ENCODE peak calls at places on chromosomes 11 and 22, in ten cellular contexts. P is SJSA1, G is adipocyte, F is psoas muscle, Y is lung, X is Panc1, K is colonic mucosa, E is cardiac muscle cell, S is endodermal cell, L is fibroblast of lung. Z is an unnamed sample. For H3K9me3 and H3K4me1, the result is how much of the 10 kb centered on the place peaks cover.

GRCh38 chr11:69703711-69704507 is at the start of gene FGF19:
- DNase-seq in L (no peak), Y (no peak), P (peak), X (no peak), K (no peak), E (no peak), S (peak), G (peak), F (no peak), Z (no peak)

GRCh38 chr22:42138972-42139371 is 8.4 kb upstream of the CYP2D6 start:
- DNase-seq in P (no peak), K (no peak), L (no peak), F (no peak), Y (no peak), S (no peak), E (no peak), G (no peak), X (no peak), Z (no peak)

GRCh38 chr11:132408877-132409276 is 1038.5 kb downstream of the NTM start:
- DNase-seq in K (no peak), F (no peak), E (no peak), S (no peak), L (no peak), P (no peak), G (no peak), Y (no peak), X (no peak), Z (no peak)

GRCh38 chr11:553949-554398 is 6.6 kb downstream of the LMNTD2 start:
- DNase-seq in E (no peak), Y (no peak), S (no peak), K (no peak), L (no peak), F (no peak), P (no peak), X (no peak), G (no peak), Z (no peak)

GRCh38 chr22:31639640-31640039 is 22.4 kb downstream of the PISD start:
- DNase-seq in F (no peak), G (no peak), P (no peak), K (no peak), X (no peak), S (no peak), E (no peak), L (no peak), Y (no peak), Z (no peak)

GRCh38 chr22:38698407-38699094 is 2.2 kb downstream of the JOSD1 start:
- DNase-seq in F (no peak), E (no peak), G (no peak), K (no peak), Y (no peak), S (no peak), L (no peak), P (no peak), X (no peak), Z (no peak)

GRCh38 chr11:65530157-65530496 is 5.2 kb downstream of the SCYL1 start:
- DNase-seq in L (no peak), G (no peak), P (peak), Y (no peak), E (no peak), K (no peak), X (no peak), S (peak), F (no peak), Z (no peak)

GRCh38 chr11:19080579-19080993 is 20.1 kb upstream of the MRGPRX2 start:
- DNase-seq in E (peak), S (no peak), L (peak), Y (peak), K (no peak), G (no peak), P (no peak), X (no peak), F (peak), Z (no peak)

GRCh38 chr11:6194065-6194581 is 4.9 kb upstream of the OR52W1 start:
- DNase-seq in K (no peak), X (no peak), Y (no peak), F (no peak), P (no peak), S (no peak), G (no peak), E (no peak), L (no peak), Z (no peak)

GRCh38 chr11:2886191-2886894 is 768 bp upstream of the CDKN1C start:
- DNase-seq in P (no peak), L (peak), E (peak), S (peak), X (no peak), F (peak), K (no peak), Y (no peak), G (no peak), Z (no peak)

GRCh38 chr11:96187779-96188624 is 155.0 kb downstream of the MAML2 start:
- DNase-seq in L (peak), G (peak), X (no peak), K (no peak), E (no peak), Y (no peak), P (peak), F (peak), S (no peak), Z (no peak)

GRCh38 chr22:38850941-38851849 is 7.4 kb upstream of the NPTXR start:
- DNase-seq in K (no peak), Y (no peak), S (no peak), P (no peak), E (no peak), G (peak), X (no peak), F (no peak), L (peak), Z (no peak)

GRCh38 chr11:44566559-44566949 is 1.1 kb downstream of the CD82 start:
- DNase-seq in F (no peak), E (no peak), P (no peak), K (no peak), Y (no peak), S (peak), L (no peak), G (no peak), X (no peak), Z (no peak)

DNA sequence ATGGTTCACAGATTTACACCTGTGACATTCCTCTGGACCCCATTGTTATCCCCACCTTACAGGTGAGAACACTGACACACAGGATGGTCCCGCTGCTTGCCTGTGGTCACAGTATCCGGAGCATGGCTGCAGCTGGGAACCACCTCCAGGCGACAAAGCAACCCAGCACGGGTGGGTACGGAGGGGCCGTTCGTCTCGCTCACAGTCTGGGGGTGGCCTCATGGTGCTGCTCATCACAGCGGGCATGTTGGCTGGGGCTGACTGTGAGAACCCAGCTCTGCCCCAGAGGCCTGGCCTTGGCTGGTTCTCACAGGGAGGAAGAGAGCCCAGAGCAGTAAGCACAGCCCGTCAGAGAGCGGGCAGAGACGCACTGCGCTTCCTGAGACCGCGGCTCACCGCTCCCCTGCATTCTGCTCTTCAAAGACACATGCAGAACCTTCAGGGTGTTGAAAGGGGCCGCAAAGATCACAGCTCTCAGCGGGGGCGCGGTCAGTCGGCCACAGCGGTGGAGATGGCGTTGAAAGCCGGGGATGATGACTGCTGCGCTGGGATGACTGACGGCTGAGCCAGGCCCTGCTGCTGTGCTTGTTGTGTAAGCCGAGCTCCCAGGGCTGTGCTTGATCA is 423.0 kb downstream of the BRD1 start:
- DNase-seq in E (peak), X (no peak), F (no peak), G (no peak), P (peak), K (peak), S (peak), L (no peak), Y (no peak), Z (peak)
- H3K9me3 ChIP-seq in E (under half), X (under half), F (under half), G (under half), P (under half), K (under half), S (under half), L (under half), Y (under half), Z (under half)

GRCh38 chr11:119363874-119364590 is 17.5 kb downstream of the USP2 start:
- DNase-seq in P (no peak), X (no peak), Y (no peak), F (peak), K (peak), E (peak), L (no peak), S (peak), G (peak), Z (no peak)

GRCh38 chr11:119361056-119361787 is 14.7 kb upstream of the MFRP start:
- DNase-seq in X (peak), K (no peak), L (peak), G (peak), F (peak), S (peak), E (peak), P (no peak), Y (peak), Z (no peak)

GRCh38 chr11:119361961-119362725 is 15.6 kb upstream of the MFRP start:
- DNase-seq in F (no peak), E (no peak), Y (no peak), X (no peak), S (peak), P (no peak), L (no peak), G (no peak), K (no peak), Z (no peak)

GRCh38 chr11:119363081-119363861 is 16.8 kb upstream of the MFRP start:
- DNase-seq in L (no peak), K (no peak), P (no peak), G (no peak), E (no peak), Y (no peak), X (no peak), F (no peak), S (peak), Z (no peak)

GRCh38 chr11:119362741-119363080 is 16.2 kb upstream of the MFRP start:
- DNase-seq in P (no peak), G (no peak), Y (no peak), X (no peak), F (no peak), E (no peak), L (no peak), K (no peak), S (peak), Z (no peak)
- H3K4me1 ChIP-seq in P (under half), G (under half), Y (under half), X (under half), F (half or more), E (under half), L (under half), K (under half), S (under half), Z (under half)

GRCh38 chr11:103295704-103296103 is 186.5 kb downstream of the DYNC2H1 start:
- DNase-seq in S (no peak), X (no peak), F (no peak), P (no peak), E (no peak), G (no peak), L (peak), Y (no peak), K (no peak), Z (no peak)
- H3K9me3 ChIP-seq in S (under half), X (under half), F (under half), P (under half), E (under half), G (under half), L (under half), Y (under half), K (under half), Z (half or more)

GRCh38 chr22:22952531-22953295 is 65.1 kb downstream of the IGLL5 start:
- DNase-seq in E (no peak), K (no peak), F (no peak), Y (no peak), X (no peak), S (no peak), P (no peak), G (no peak), L (no peak), Z (peak)

GRCh38 chr22:22949953-22950352 is 62.3 kb downstream of the IGLL5 start:
- DNase-seq in G (no peak), S (no peak), X (no peak), Y (no peak), L (no peak), E (no peak), F (no peak), K (no peak), P (no peak), Z (no peak)

GRCh38 chr22:22951035-22951434 is 63.4 kb downstream of the IGLL5 start:
- DNase-seq in S (no peak), P (no peak), X (no peak), F (no peak), Y (no peak), L (no peak), E (no peak), K (no peak), G (no peak), Z (peak)

GRCh38 chr22:22945195-22945594 is 57.6 kb downstream of the IGLL5 start:
- DNase-seq in E (no peak), Y (no peak), P (peak), K (peak), X (no peak), L (no peak), G (no peak), F (no peak), S (no peak), Z (peak)

DNA sequence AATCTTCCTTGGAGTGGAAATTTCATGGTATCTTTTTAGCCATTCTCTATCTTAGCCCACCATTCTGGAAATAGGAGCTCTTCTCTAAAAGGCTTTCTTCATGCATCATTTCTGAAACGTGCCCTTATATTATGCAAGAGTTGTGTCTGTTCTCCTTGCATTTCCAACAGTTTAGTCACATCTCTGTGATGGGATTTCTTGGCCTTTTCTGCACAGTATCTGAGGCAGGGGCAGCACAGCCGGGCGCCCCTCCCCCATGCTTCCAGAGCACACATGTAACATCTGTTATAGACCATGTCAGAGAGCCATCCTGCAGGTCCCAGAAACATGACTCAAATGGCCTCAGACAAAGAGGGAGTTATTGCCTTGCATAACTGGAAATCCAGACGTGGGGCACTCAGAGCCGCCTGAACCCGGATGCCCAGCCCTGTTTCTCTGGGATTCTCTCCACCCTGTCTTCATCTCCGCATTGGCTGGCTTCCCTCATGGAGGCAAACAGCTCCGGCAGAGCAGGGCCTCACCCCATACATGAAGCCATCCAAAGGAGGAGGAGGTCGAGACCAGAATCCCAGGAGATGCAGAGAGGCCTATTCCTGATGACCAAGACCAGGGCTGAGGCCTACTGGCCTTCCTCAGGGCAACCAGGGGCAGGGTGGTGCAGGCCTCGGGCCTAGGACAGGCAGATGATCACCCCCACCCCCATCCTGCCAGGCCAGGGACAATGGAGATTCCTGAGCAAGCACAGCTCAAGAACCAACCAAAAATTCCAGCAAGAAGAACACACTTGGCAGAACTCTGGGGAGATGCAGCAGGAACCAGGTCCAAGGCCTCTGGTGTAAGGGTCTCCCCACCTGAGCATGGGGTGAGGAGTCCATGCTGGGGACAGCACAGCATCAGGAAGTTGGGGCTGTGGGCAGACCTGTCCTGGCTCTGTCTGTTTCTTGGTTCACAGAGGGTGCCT is 61.3 kb downstream of the IGLL5 start:
- DNase-seq in L (peak), P (no peak), S (peak), F (no peak), K (no peak), X (no peak), E (no peak), G (peak), Y (no peak), Z (peak)
- H3K4me1 ChIP-seq in L (under half), P (under half), S (under half), F (under half), K (under half), X (under half), E (under half), G (under half), Y (under half), Z (under half)

DNA sequence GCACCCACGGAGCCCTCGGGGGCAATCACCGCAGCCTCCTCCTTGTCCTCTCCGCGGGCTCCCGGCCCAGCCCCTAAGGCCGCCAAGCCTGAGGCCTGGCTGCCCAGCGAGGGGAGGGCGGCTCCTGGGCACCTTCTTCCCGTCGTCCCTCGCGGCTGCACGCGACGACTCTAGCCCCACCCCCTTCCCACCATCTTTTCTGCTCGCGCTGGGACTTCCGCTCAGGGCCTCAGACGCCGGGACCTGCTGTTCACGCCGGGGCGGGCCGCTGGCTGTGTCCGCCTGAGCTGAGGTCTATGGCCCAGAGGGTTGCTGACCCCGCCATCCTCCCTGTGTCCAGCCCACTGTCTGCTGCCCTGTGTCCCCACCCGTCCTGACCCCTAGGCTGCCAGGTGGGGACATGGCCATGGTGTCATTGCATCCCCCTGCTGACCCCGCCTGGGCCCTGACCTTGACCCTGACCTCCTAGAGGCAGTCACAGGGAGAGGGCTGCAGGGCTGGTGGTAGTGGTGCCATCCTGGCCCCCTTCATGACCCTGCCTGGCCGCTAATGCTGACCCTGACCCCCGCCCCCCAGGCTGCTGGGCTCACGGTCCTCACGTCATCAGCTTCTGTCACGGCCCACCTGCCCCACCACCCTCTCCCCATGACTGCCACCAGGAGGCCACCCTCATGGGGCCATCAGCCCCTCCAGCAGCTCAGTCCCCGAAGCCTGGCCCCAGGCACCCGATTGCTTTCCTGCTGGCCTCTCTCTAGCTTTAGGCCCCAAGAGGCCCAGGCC is 286.0 kb downstream of the BRD1 start:
- DNase-seq in P (no peak), L (no peak), Y (no peak), E (no peak), F (no peak), K (no peak), X (no peak), G (no peak), S (peak), Z (no peak)
- H3K9me3 ChIP-seq in P (under half), L (under half), Y (under half), E (under half), F (under half), K (under half), X (under half), G (under half), S (under half), Z (under half)

GRCh38 chr11:16881074-16881709 is 133.0 kb downstream of the PLEKHA7 start:
- DNase-seq in K (no peak), G (peak), L (peak), Y (peak), X (no peak), S (peak), F (peak), E (peak), P (no peak), Z (peak)
- H3K4me1 ChIP-seq in K (under half), G (under half), L (under half), Y (under half), X (under half), S (under half), F (under half), E (half or more), P (under half), Z (half or more)

GRCh38 chr11:92008249-92008648 is 216.4 kb upstream of the FAT3 start:
- DNase-seq in X (no peak), E (no peak), Y (no peak), P (no peak), L (no peak), F (no peak), G (no peak), K (no peak), S (no peak), Z (no peak)

GRCh38 chr11:91997178-91997577 is 227.4 kb upstream of the FAT3 start:
- DNase-seq in P (no peak), F (no peak), E (no peak), S (no peak), Y (no peak), L (no peak), X (no peak), G (no peak), K (no peak), Z (no peak)

GRCh38 chr11:91998466-91998865 is 226.2 kb upstream of the FAT3 start:
- DNase-seq in L (no peak), K (no peak), G (no peak), Y (no peak), F (no peak), S (no peak), P (no peak), E (no peak), X (no peak), Z (no peak)

DNA sequence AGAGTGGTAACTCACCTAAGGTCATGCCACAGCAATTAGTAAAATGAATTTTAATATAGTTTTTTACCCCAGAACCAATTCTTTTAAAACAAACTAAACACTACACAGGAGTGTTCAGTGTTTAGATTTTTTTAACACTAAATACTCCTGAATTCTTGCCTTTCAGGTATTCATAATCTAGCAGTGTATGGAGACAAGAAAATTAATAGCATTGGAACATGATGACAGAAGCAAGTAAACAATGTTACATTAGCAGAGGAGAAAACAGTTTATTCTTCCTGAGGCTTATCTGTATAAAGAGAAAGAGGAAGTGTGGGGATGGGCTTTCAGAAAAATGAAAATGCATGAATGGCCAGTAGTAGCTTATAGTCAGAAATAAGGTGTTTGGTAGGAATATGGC is 222.1 kb upstream of the FAT3 start:
- DNase-seq in P (no peak), X (no peak), E (no peak), F (no peak), L (no peak), K (no peak), Y (no peak), G (no peak), S (no peak), Z (no peak)
- H3K9me3 ChIP-seq in P (under half), X (under half), E (under half), F (under half), L (under half), K (under half), Y (under half), G (under half), S (under half), Z (under half)

GRCh38 chr22:46588279-46589140 is 31.7 kb upstream of the GRAMD4 start:
- DNase-seq in L (no peak), E (peak), K (no peak), G (no peak), X (no peak), F (no peak), S (peak), Y (no peak), P (no peak), Z (no peak)

GRCh38 chr22:46586531-46587011 is 33.6 kb upstream of the GRAMD4 start:
- DNase-seq in E (no peak), L (no peak), Y (no peak), K (peak), F (no peak), P (no peak), G (no peak), S (no peak), X (no peak), Z (no peak)

GRCh38 chr22:46587492-46588278 is 32.5 kb upstream of the GRAMD4 start:
- DNase-seq in E (no peak), L (no peak), Y (no peak), G (no peak), X (no peak), K (peak), F (no peak), S (peak), P (no peak), Z (no peak)

GRCh38 chr22:46586123-46586519 is 34.1 kb upstream of the GRAMD4 start:
- DNase-seq in X (no peak), Y (no peak), S (peak), F (no peak), G (no peak), E (no peak), K (no peak), L (no peak), P (no peak), Z (no peak)

GRCh38 chr22:46587067-46587471 is 33.1 kb upstream of the GRAMD4 start:
- DNase-seq in S (no peak), P (no peak), K (no peak), F (no peak), X (no peak), E (no peak), Y (no peak), G (no peak), L (no peak), Z (no peak)
- H3K4me1 ChIP-seq in S (under half), P (under half), K (under half), F (under half), X (under half), E (half or more), Y (under half), G (under half), L (under half), Z (under half)

GRCh38 chr11:102436546-102436945 is 16.0 kb downstream of the TMEM123 start:
- DNase-seq in E (no peak), F (no peak), L (peak), G (peak), Y (no peak), S (no peak), X (no peak), K (no peak), P (no peak), Z (no peak)
- H3K9me3 ChIP-seq in E (under half), F (under half), L (under half), G (under half), Y (under half), S (half or more), X (under half), K (under half), P (under half), Z (under half)